ENCODE peak calls at places on chromosomes 11 and 22, in nine cellular contexts. H is adrenal gland; T is CD8-positive, alpha-beta T cell; B is upper lobe of right lung; G is kidney; J is uterus; K is Peyer's patch; C is cardiac muscle cell; X is PC-3. Y is an unnamed sample.
A peak's percentile ranks its signal among the peaks of the same experiment; 100 is the strongest.

GRCh38 chr11:14361951-14362350 is 3.0 kb upstream of the RRAS2 start:
- DNase-seq in H (no peak), T (no peak), B (no peak), G (no peak), J (no peak), K (no peak), C (no peak), X (peak; percentile 12), Y (no peak)

GRCh38 chr11:79201637-79202347 is 239.0 kb downstream of the TENM4 start:
- DNase-seq in H (no peak), T (no peak), B (no peak), G (no peak), J (no peak), K (no peak), C (no peak), X (peak; percentile 13), Y (no peak)

GRCh38 chr11:103703437-103703836 is 333.0 kb upstream of the DDI1 start:
- DNase-seq in H (no peak), T (no peak), B (no peak), G (no peak), J (no peak), K (no peak), C (no peak), X (no peak), Y (no peak)

GRCh38 chr11:2314525-2315394 is 12.9 kb downstream of the TSPAN32 start:
- DNase-seq in H (peak; percentile 85), T (no peak), B (peak; percentile 83), G (peak; percentile 96), J (peak; percentile 93), K (no peak), C (peak; percentile 87), X (no peak), Y (peak; percentile 95)

GRCh38 chr11:5531053-5531831 is 14.7 kb upstream of the UBQLNL start:
- DNase-seq in H (no peak), T (no peak), B (no peak), G (no peak), J (no peak), K (no peak), C (no peak), X (no peak), Y (no peak)

GRCh38 chr11:114132944-114133394 is 73.5 kb downstream of the ZBTB16 start:
- DNase-seq in H (peak; percentile 18), T (no peak), B (no peak), G (no peak), J (peak; percentile 62), K (no peak), C (no peak), X (peak; percentile 88), Y (no peak)

GRCh38 chr11:127493330-127493729 is 492.8 kb upstream of the KIRREL3 start:
- DNase-seq in H (no peak), T (no peak), B (no peak), G (no peak), J (no peak), K (no peak), C (peak; percentile 29), X (peak; percentile 33), Y (no peak)

GRCh38 chr11:35418847-35419712 is at the start of gene SLC1A2:
- DNase-seq in H (no peak), T (no peak), B (peak; percentile 70), G (no peak), J (peak; percentile 27), K (no peak), C (peak; percentile 48), X (no peak), Y (peak; percentile 18)

GRCh38 chr11:103920449-103920848 is 116.0 kb upstream of the DDI1 start:
- DNase-seq in H (no peak), T (no peak), B (no peak), G (no peak), J (no peak), K (no peak), C (no peak), X (no peak), Y (no peak)

GRCh38 chr11:86632499-86633269 is 39.7 kb downstream of the ME3 start:
- DNase-seq in H (peak; percentile 91), T (no peak), B (no peak), G (no peak), J (no peak), K (no peak), C (peak; percentile 17), X (peak; percentile 92), Y (no peak)

GRCh38 chr11:120137187-120137610 is 714 bp downstream of the TRIM29 start:
- DNase-seq in H (no peak), T (peak; percentile 43), B (peak; percentile 52), G (no peak), J (peak; percentile 8), K (peak; percentile 6), C (no peak), X (no peak), Y (no peak)

GRCh38 chr11:111426615-111427014 is 47.5 kb upstream of the POU2AF1 start:
- DNase-seq in H (no peak), T (no peak), B (no peak), G (no peak), J (no peak), K (no peak), C (no peak), X (no peak), Y (no peak)

GRCh38 chr11:72680624-72681158 is 6.5 kb upstream of the PDE2A start:
- DNase-seq in H (no peak), T (no peak), B (no peak), G (peak; percentile 68), J (no peak), K (no peak), C (no peak), X (no peak), Y (no peak)

GRCh38 chr22:36701941-36702640 is 1.5 kb downstream of the CACNG2 start:
- DNase-seq in H (no peak), T (no peak), B (no peak), G (no peak), J (no peak), K (no peak), C (no peak), X (no peak), Y (no peak)

DNA sequence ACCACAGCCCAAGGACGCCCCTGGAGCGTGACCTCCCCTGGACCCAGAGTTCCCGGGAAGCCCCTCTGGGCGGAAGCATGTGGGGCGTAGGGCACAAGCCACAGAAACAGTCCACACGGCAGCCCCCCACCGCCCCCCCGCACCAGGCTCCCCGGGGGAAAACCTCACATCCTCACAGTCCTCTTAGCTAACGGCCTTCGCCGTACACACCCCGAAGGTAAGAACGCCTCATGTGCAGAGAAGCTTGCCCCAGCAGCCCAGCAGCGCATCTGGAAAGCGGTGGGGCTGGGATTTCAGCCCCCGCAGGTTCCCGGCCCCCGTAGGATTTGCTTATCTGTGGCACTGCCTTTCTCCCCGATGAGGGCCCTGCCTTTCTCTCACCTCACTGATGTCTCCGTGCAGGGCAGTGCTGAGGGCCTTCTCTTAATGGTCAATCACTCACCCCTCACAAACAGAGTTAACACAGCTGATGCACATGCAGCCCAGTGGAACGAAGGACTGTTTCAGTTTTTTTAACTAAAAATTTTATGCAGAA is 309.2 kb downstream of the BRD1 start:
- DNase-seq in H (no peak), T (no peak), B (no peak), G (no peak), J (no peak), K (no peak), C (no peak), X (no peak), Y (no peak)
- H3K4me3 ChIP-seq in H (no peak overlapping the region), T (no peak overlapping the region), B (no peak overlapping the region), G (no peak overlapping the region), J (no peak overlapping the region), K (no peak overlapping the region), C (no peak overlapping the region), X (no peak overlapping the region), Y (no peak overlapping the region)

GRCh38 chr22:32796865-32797573 is 4.5 kb upstream of the TIMP3 start:
- DNase-seq in H (peak; percentile 66), T (peak; percentile 57), B (peak; percentile 77), G (peak; percentile 86), J (peak; percentile 76), K (no peak), C (peak; percentile 73), X (peak; percentile 22), Y (peak; percentile 74)

GRCh38 chr22:32791056-32791455 is 10.4 kb upstream of the TIMP3 start:
- DNase-seq in H (no peak), T (no peak), B (no peak), G (no peak), J (no peak), K (no peak), C (no peak), X (no peak), Y (no peak)

GRCh38 chr22:32793604-32794003 is 7.9 kb upstream of the TIMP3 start:
- DNase-seq in H (no peak), T (no peak), B (no peak), G (no peak), J (no peak), K (no peak), C (no peak), X (no peak), Y (no peak)

GRCh38 chr22:32795214-32795596 is 6.3 kb upstream of the TIMP3 start:
- DNase-seq in H (no peak), T (no peak), B (no peak), G (no peak), J (no peak), K (no peak), C (no peak), X (no peak), Y (no peak)

GRCh38 chr22:32794449-32795213 is 6.9 kb upstream of the TIMP3 start:
- DNase-seq in H (no peak), T (no peak), B (no peak), G (no peak), J (no peak), K (no peak), C (no peak), X (no peak), Y (no peak)
- TF ChIP-seq CTCF in H (no peak), T (no peak), B (no peak), G (no peak), J (no peak), K (no peak), C (peak; percentile 17), X (no peak), Y (no peak)

DNA sequence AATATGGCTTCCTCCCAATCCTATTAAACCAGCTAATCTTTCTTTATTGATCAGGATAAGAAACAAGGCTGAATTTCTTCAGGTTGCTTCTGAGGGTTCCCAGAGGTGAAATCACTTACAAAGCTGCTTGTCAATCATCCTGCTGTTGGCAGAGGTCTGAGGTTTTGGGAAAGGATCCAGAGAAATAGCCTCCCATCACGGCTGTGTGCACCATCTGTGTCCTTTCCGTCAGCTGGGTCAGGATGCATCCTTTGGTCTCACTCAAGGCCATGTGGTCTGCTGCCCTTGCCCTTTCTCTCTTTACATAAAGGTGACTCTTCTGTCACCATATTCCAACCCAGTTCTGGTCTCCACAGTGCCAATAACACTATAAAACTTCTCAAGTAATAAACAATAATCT is 113.4 kb upstream of the TEAD1 start:
- DNase-seq in H (no peak), T (no peak), B (no peak), G (no peak), J (no peak), K (no peak), C (no peak), X (no peak), Y (no peak)
- H3K27ac ChIP-seq in H (no peak overlapping the region), T (no peak overlapping the region), B (no peak overlapping the region), G (no peak overlapping the region), J (no peak overlapping the region), K (no peak overlapping the region), C (no peak overlapping the region), X (no peak overlapping the region), Y (peak overlapping the region; percentile 25)

DNA sequence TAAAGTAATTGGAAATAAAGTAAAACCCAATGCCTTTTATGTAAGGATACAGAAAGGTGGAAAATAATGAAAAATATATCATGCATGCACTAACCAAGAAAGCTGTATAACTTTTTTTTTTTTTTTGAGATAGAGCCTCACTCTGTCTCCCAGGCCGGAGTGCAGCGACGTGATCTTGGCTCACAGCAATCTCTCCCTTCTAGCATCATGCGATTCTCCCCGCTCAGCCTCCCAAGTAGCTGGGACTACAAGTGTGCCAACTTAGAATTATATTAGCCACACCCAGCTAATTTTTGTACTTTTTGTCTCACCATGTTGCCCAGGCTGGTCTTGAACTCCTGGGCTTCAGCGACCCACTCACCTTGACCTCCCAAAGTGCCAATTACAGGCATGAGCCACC is 4.5 kb downstream of the GGT5 start:
- DNase-seq in H (no peak), T (no peak), B (no peak), G (peak; percentile 71), J (no peak), K (no peak), C (no peak), X (no peak), Y (no peak)
- H3K4me3 ChIP-seq in H (no peak overlapping the region), T (no peak overlapping the region), B (no peak overlapping the region), G (no peak overlapping the region), J (no peak overlapping the region), K (no peak overlapping the region), C (no peak overlapping the region), X (no peak overlapping the region), Y (no peak overlapping the region)

Y was measured in heart right ventricle.